ENCODE peak calls at places on chromosome 6, in nine cellular contexts. M, V, C, T, K, Q, A, E and J are unnamed samples.
A peak's percentile ranks its signal among the peaks of the same experiment; 100 is the strongest.

GRCh38 chr6:65299236-65299635 is 407.8 kb downstream of the EYS start:
- DNase-seq in M (no peak), V (no peak), C (no peak), T (no peak), K (no peak), Q (no peak), A (no peak), E (no peak), J (no peak)

GRCh38 chr6:156883497-156884252 is 106.5 kb downstream of the ARID1B start:
- DNase-seq in M (no peak), V (no peak), C (peak; percentile 23), T (peak; percentile 49), K (no peak), Q (peak; percentile 65), A (no peak), E (no peak), J (no peak)

GRCh38 chr6:53811082-53811481 is 16.3 kb downstream of the LRRC1 start:
- DNase-seq in M (no peak), V (no peak), C (no peak), T (peak; percentile 73), K (no peak), Q (peak; percentile 82), A (no peak), E (peak; percentile 50), J (peak; percentile 40)

GRCh38 chr6:52984247-52984646 is 10.8 kb downstream of the GSTA4 start:
- DNase-seq in M (no peak), V (no peak), C (peak; percentile 11), T (no peak), K (peak; percentile 78), Q (no peak), A (peak; percentile 79), E (peak; percentile 77), J (no peak)

GRCh38 chr6:17276766-17277165 is 4.4 kb upstream of the RBM24 start:
- DNase-seq in M (no peak), V (no peak), C (no peak), T (no peak), K (no peak), Q (no peak), A (no peak), E (peak; percentile 1), J (no peak)

GRCh38 chr6:160348552-160349441 is 619 bp downstream of the SLC22A3 start:
- DNase-seq in M (peak; percentile 55), V (peak; percentile 51), C (no peak), T (no peak), K (no peak), Q (no peak), A (no peak), E (no peak), J (peak; percentile 64)

GRCh38 chr6:42021847-42022754 is 28.2 kb upstream of the TAF8 start:
- DNase-seq in M (no peak), V (peak; percentile 48), C (peak; percentile 57), T (no peak), K (no peak), Q (no peak), A (peak; percentile 85), E (no peak), J (no peak)

GRCh38 chr6:148199584-148199983 is 143.1 kb upstream of the SASH1 start:
- DNase-seq in M (no peak), V (no peak), C (no peak), T (no peak), K (no peak), Q (no peak), A (no peak), E (no peak), J (no peak)